ENCODE peak calls at places on chromosome 21, in ten cellular contexts. One of them, this sample, is unnamed.

GRCh38 chr21:38784458-38785266 is 21.1 kb upstream of the ETS2 start:
- DNase-seq in breast epithelium: no peak
- DNase-seq in ovary: no peak
- DNase-seq in tibial artery: no peak
- DNase-seq in endodermal cell: no peak
- DNase-seq in BJ: no peak
- DNase-seq in neural progenitor cell: no peak
- DNase-seq in AG10803: no peak
- DNase-seq in colonic mucosa: no peak
- DNase-seq in fibroblast of pulmonary artery: no peak
- DNase-seq in this sample: no peak

GRCh38 chr21:20040768-20041167 is 957.4 kb upstream of the NCAM2 start:
- DNase-seq in ovary: no peak
- DNase-seq in breast epithelium: no peak
- DNase-seq in colonic mucosa: no peak
- DNase-seq in endodermal cell: no peak
- DNase-seq in AG10803: no peak
- DNase-seq in BJ: no peak
- DNase-seq in fibroblast of pulmonary artery: no peak
- DNase-seq in tibial artery: no peak
- DNase-seq in neural progenitor cell: no peak
- DNase-seq in this sample: no peak

GRCh38 chr21:36022704-36023103 is 37.6 kb downstream of the SETD4 start:
- DNase-seq in fibroblast of pulmonary artery: no peak
- DNase-seq in tibial artery: no peak
- DNase-seq in BJ: no peak
- DNase-seq in ovary: no peak
- DNase-seq in colonic mucosa: no peak
- DNase-seq in breast epithelium: no peak
- DNase-seq in AG10803: peak; percentile 19
- DNase-seq in neural progenitor cell: no peak
- DNase-seq in endodermal cell: no peak
- DNase-seq in this sample: no peak

GRCh38 chr21:15291621-15292266 is 226.9 kb upstream of the NRIP1 start:
- DNase-seq in tibial artery: no peak
- DNase-seq in BJ: no peak
- DNase-seq in colonic mucosa: peak; percentile 43
- DNase-seq in neural progenitor cell: no peak
- DNase-seq in endodermal cell: no peak
- DNase-seq in AG10803: no peak
- DNase-seq in breast epithelium: no peak
- DNase-seq in ovary: no peak
- DNase-seq in fibroblast of pulmonary artery: no peak
- DNase-seq in this sample: no peak

GRCh38 chr21:16358021-16358420 is 628.2 kb downstream of the USP25 start:
- DNase-seq in ovary: no peak
- DNase-seq in AG10803: no peak
- DNase-seq in fibroblast of pulmonary artery: no peak
- DNase-seq in endodermal cell: no peak
- DNase-seq in breast epithelium: no peak
- DNase-seq in colonic mucosa: no peak
- DNase-seq in neural progenitor cell: no peak
- DNase-seq in tibial artery: no peak
- DNase-seq in BJ: no peak
- DNase-seq in this sample: no peak

GRCh38 chr21:43339668-43340067 is 87.3 kb downstream of the SIK1 start:
- DNase-seq in neural progenitor cell: no peak
- DNase-seq in fibroblast of pulmonary artery: no peak
- DNase-seq in breast epithelium: no peak
- DNase-seq in ovary: no peak
- DNase-seq in AG10803: no peak
- DNase-seq in tibial artery: no peak
- DNase-seq in colonic mucosa: no peak
- DNase-seq in BJ: no peak
- DNase-seq in endodermal cell: no peak
- DNase-seq in this sample: no peak

GRCh38 chr21:17976139-17976538 is 157.0 kb upstream of the C21orf91 start:
- DNase-seq in fibroblast of pulmonary artery: peak; percentile 8
- DNase-seq in breast epithelium: no peak
- DNase-seq in ovary: no peak
- DNase-seq in colonic mucosa: no peak
- DNase-seq in neural progenitor cell: no peak
- DNase-seq in BJ: no peak
- DNase-seq in AG10803: no peak
- DNase-seq in tibial artery: no peak
- DNase-seq in endodermal cell: no peak
- DNase-seq in this sample: no peak

GRCh38 chr21:16454371-16454770 is 724.6 kb downstream of the USP25 start:
- DNase-seq in colonic mucosa: no peak
- DNase-seq in ovary: no peak
- DNase-seq in neural progenitor cell: no peak
- DNase-seq in AG10803: peak; percentile 5
- DNase-seq in BJ: no peak
- DNase-seq in breast epithelium: no peak
- DNase-seq in tibial artery: no peak
- DNase-seq in endodermal cell: no peak
- DNase-seq in fibroblast of pulmonary artery: peak; percentile 51
- DNase-seq in this sample: no peak

GRCh38 chr21:37787456-37787855 is 128.8 kb downstream of the KCNJ6 start:
- DNase-seq in fibroblast of pulmonary artery: peak; percentile 87
- DNase-seq in BJ: peak; percentile 54
- DNase-seq in breast epithelium: no peak
- DNase-seq in endodermal cell: no peak
- DNase-seq in ovary: no peak
- DNase-seq in neural progenitor cell: no peak
- DNase-seq in AG10803: peak; percentile 92
- DNase-seq in colonic mucosa: no peak
- DNase-seq in tibial artery: no peak
- DNase-seq in this sample: no peak

GRCh38 chr21:43290529-43291346 is 121.9 kb downstream of the CRYAA start:
- DNase-seq in tibial artery: no peak
- DNase-seq in AG10803: no peak
- DNase-seq in endodermal cell: no peak
- DNase-seq in BJ: no peak
- DNase-seq in ovary: peak; percentile 13
- DNase-seq in fibroblast of pulmonary artery: no peak
- DNase-seq in neural progenitor cell: peak; percentile 52
- DNase-seq in breast epithelium: no peak
- DNase-seq in colonic mucosa: no peak
- DNase-seq in this sample: peak; percentile 71

GRCh38 chr21:15221799-15222386 is 157.1 kb upstream of the NRIP1 start:
- DNase-seq in breast epithelium: no peak
- DNase-seq in BJ: no peak
- DNase-seq in AG10803: peak; percentile 32
- DNase-seq in ovary: no peak
- DNase-seq in endodermal cell: peak; percentile 90
- DNase-seq in fibroblast of pulmonary artery: peak; percentile 93
- DNase-seq in colonic mucosa: no peak
- DNase-seq in tibial artery: no peak
- DNase-seq in neural progenitor cell: peak; percentile 23
- DNase-seq in this sample: peak; percentile 35

GRCh38 chr21:17467829-17468228 is 45.0 kb upstream of the CXADR start:
- DNase-seq in ovary: no peak
- DNase-seq in tibial artery: no peak
- DNase-seq in breast epithelium: no peak
- DNase-seq in fibroblast of pulmonary artery: no peak
- DNase-seq in AG10803: no peak
- DNase-seq in neural progenitor cell: no peak
- DNase-seq in endodermal cell: no peak
- DNase-seq in colonic mucosa: no peak
- DNase-seq in BJ: no peak
- DNase-seq in this sample: no peak

GRCh38 chr21:31943586-31943985 is 70.8 kb downstream of the HUNK start:
- DNase-seq in fibroblast of pulmonary artery: no peak
- DNase-seq in BJ: no peak
- DNase-seq in ovary: no peak
- DNase-seq in AG10803: no peak
- DNase-seq in endodermal cell: no peak
- DNase-seq in neural progenitor cell: no peak
- DNase-seq in tibial artery: no peak
- DNase-seq in colonic mucosa: no peak
- DNase-seq in breast epithelium: no peak
- DNase-seq in this sample: no peak
- TF ChIP-seq CTCF in fibroblast of pulmonary artery: no peak
- TF ChIP-seq CTCF in BJ: no peak
- TF ChIP-seq CTCF in ovary: no peak
- TF ChIP-seq CTCF in AG10803: no peak
- TF ChIP-seq CTCF in endodermal cell: no peak
- TF ChIP-seq CTCF in neural progenitor cell: no peak
- TF ChIP-seq CTCF in tibial artery: no peak
- TF ChIP-seq CTCF in colonic mucosa: no peak
- TF ChIP-seq CTCF in breast epithelium: no peak
- TF ChIP-seq CTCF in this sample: no peak

DNA sequence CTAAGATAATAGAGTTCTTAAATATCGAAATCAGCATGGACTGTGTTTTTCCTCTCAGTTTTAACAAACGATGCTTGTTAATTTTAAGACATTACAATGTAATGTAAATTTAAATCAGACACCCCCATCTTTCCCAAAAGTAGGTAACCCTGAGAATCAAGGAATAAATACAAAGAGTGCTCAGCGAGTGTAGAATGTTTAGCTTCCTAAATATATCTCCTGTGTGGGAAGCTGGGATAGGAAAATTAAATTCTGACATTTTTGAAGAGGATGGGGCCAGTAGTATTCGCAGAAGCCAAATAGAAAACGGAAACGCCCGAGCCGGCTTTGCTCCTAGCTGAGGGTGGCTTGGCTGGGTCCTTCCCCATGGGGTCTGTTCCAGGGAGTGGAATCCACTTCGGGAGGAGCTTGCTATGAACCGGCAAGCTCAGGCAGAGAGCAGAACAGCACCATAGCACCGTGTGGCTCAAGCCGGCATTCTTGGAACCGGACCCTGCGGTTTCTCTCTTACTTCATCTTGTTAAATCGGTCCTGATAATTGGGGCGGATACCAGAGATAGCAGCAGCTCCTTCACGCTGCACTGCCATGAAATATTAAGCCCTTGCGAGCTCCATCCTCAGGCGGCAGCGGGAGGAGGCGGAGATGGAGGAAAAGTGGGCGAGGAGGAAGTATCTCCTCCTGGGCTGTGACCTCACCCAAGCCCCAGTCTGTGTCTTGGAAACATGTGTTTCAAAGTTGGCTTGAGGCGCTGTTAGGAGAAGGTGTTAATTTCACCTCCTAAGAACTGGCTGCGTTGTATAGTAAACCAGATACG is 24.9 kb downstream of the MAP3K7CL start:
- DNase-seq in BJ: no peak
- DNase-seq in neural progenitor cell: peak; percentile 41
- DNase-seq in AG10803: peak; percentile 77
- DNase-seq in ovary: peak; percentile 29
- DNase-seq in breast epithelium: peak; percentile 52
- DNase-seq in tibial artery: peak; percentile 82
- DNase-seq in colonic mucosa: no peak
- DNase-seq in fibroblast of pulmonary artery: peak; percentile 80
- DNase-seq in endodermal cell: peak; percentile 77
- DNase-seq in this sample: no peak
- H3K4me3 ChIP-seq in BJ: peak overlapping the region; percentile 1
- H3K4me3 ChIP-seq in neural progenitor cell: peak overlapping the region; percentile 34
- H3K4me3 ChIP-seq in AG10803: peak overlapping the region; percentile 31
- H3K4me3 ChIP-seq in ovary: peak overlapping the region; percentile 26
- H3K4me3 ChIP-seq in breast epithelium: peak overlapping the region; percentile 18
- H3K4me3 ChIP-seq in tibial artery: peak overlapping the region; percentile 55
- H3K4me3 ChIP-seq in colonic mucosa: no peak overlapping the region
- H3K4me3 ChIP-seq in fibroblast of pulmonary artery: peak overlapping the region; percentile 44
- H3K4me3 ChIP-seq in endodermal cell: no peak overlapping the region
- H3K4me3 ChIP-seq in this sample: no peak overlapping the region

GRCh38 chr21:34061983-34062382 is 11.4 kb upstream of the MRPS6 start:
- DNase-seq in colonic mucosa: no peak
- DNase-seq in BJ: no peak
- DNase-seq in tibial artery: no peak
- DNase-seq in ovary: no peak
- DNase-seq in fibroblast of pulmonary artery: peak; percentile 15
- DNase-seq in endodermal cell: peak; percentile 61
- DNase-seq in AG10803: no peak
- DNase-seq in neural progenitor cell: no peak
- DNase-seq in breast epithelium: no peak
- DNase-seq in this sample: peak; percentile 35
- TF ChIP-seq CTCF in colonic mucosa: no peak
- TF ChIP-seq CTCF in BJ: no peak
- TF ChIP-seq CTCF in tibial artery: no peak
- TF ChIP-seq CTCF in ovary: no peak
- TF ChIP-seq CTCF in fibroblast of pulmonary artery: no peak
- TF ChIP-seq CTCF in endodermal cell: no peak
- TF ChIP-seq CTCF in AG10803: no peak
- TF ChIP-seq CTCF in neural progenitor cell: no peak
- TF ChIP-seq CTCF in breast epithelium: no peak
- TF ChIP-seq CTCF in this sample: no peak

DNA sequence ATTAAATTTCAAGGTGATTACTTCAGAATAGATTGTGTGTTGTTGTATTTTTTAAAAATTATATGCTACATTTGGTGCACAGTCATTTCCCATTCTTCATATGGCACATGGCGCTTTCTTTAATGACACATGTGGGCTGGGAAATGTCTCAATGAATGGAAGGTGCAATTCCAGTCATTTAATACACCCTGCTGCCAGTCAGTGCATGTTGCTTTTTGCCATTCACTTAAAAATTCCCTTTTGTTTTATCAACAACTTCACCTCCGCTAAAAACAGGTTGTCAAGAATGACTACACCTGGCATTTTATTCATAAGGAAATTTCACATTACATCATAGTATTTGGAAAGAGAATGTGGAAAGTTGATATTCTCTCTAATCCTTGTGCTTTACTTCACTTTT is 716.4 kb upstream of the ADAMTS5 start:
- DNase-seq in BJ: no peak
- DNase-seq in breast epithelium: no peak
- DNase-seq in endodermal cell: no peak
- DNase-seq in colonic mucosa: no peak
- DNase-seq in AG10803: no peak
- DNase-seq in tibial artery: no peak
- DNase-seq in neural progenitor cell: no peak
- DNase-seq in fibroblast of pulmonary artery: no peak
- DNase-seq in ovary: no peak
- DNase-seq in this sample: no peak
- H3K4me3 ChIP-seq in BJ: no peak overlapping the region
- H3K4me3 ChIP-seq in breast epithelium: no peak overlapping the region
- H3K4me3 ChIP-seq in endodermal cell: no peak overlapping the region
- H3K4me3 ChIP-seq in colonic mucosa: no peak overlapping the region
- H3K4me3 ChIP-seq in AG10803: no peak overlapping the region
- H3K4me3 ChIP-seq in tibial artery: no peak overlapping the region
- H3K4me3 ChIP-seq in neural progenitor cell: no peak overlapping the region
- H3K4me3 ChIP-seq in fibroblast of pulmonary artery: no peak overlapping the region
- H3K4me3 ChIP-seq in ovary: no peak overlapping the region
- H3K4me3 ChIP-seq in this sample: no peak overlapping the region

DNA sequence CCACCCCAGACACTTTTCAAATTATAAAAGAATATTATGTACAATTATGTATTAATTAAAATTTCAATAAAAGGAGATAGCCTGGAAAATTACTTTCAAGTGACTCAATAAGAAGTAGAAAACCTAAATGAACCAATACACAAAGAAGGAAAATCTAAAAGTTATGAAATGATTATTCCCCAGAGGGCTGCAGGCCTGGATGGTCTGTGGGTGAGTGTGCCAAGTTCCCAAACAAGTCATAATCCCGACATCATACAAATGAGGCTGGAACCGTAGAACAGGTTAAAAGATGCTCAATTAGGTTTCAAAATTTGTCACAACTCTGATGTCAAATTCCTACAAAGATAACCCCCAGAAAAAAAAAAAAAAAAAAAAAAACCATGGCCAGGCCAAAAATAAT is 12.7 kb downstream of the SPATC1L start:
- DNase-seq in tibial artery: no peak
- DNase-seq in AG10803: peak; percentile 38
- DNase-seq in ovary: no peak
- DNase-seq in fibroblast of pulmonary artery: peak; percentile 63
- DNase-seq in BJ: no peak
- DNase-seq in endodermal cell: no peak
- DNase-seq in breast epithelium: no peak
- DNase-seq in neural progenitor cell: no peak
- DNase-seq in colonic mucosa: no peak
- DNase-seq in this sample: no peak
- TF ChIP-seq CTCF in tibial artery: no peak
- TF ChIP-seq CTCF in AG10803: no peak
- TF ChIP-seq CTCF in ovary: no peak
- TF ChIP-seq CTCF in fibroblast of pulmonary artery: no peak
- TF ChIP-seq CTCF in BJ: no peak
- TF ChIP-seq CTCF in endodermal cell: no peak
- TF ChIP-seq CTCF in breast epithelium: no peak
- TF ChIP-seq CTCF in neural progenitor cell: no peak
- TF ChIP-seq CTCF in colonic mucosa: no peak
- TF ChIP-seq CTCF in this sample: no peak

This sample was measured in GM12865.